ENCODE peak calls at places on chromosomes 12 and 14, in six cellular contexts. R, T, Q, K, C and X are unnamed samples.

GRCh38 chr12:131261906-131262305 is 308.2 kb downstream of the ADGRD1 start:
- DNase-seq in R (no peak), T (no peak), Q (no peak), K (no peak), C (no peak), X (no peak)

GRCh38 chr12:108914031-108914630 is 34.2 kb downstream of the DAO start:
- DNase-seq in R (no peak), T (no peak), Q (no peak), K (no peak), C (no peak), X (peak; percentile 26)

GRCh38 chr14:93019970-93020369 is 95.8 kb downstream of the ITPK1 start:
- DNase-seq in R (no peak), T (no peak), Q (peak; percentile 26), K (no peak), C (no peak), X (no peak)

GRCh38 chr14:75334191-75335051 is 55.8 kb downstream of the FOS start:
- DNase-seq in R (no peak), T (peak; percentile 62), Q (peak; percentile 65), K (no peak), C (no peak), X (peak; percentile 68)

GRCh38 chr14:58663494-58664111 is 25.8 kb downstream of the DACT1 start:
- DNase-seq in R (no peak), T (no peak), Q (no peak), K (no peak), C (peak; percentile 22), X (no peak)

GRCh38 chr12:122501489-122501989 is 807 bp upstream of the ZCCHC8 start:
- DNase-seq in R (no peak), T (no peak), Q (no peak), K (no peak), C (no peak), X (no peak)

GRCh38 chr12:3257411-3257810 is 180.2 kb downstream of the TSPAN9 start:
- DNase-seq in R (no peak), T (no peak), Q (no peak), K (no peak), C (no peak), X (no peak)

GRCh38 chr12:41606741-41607460 is 418.8 kb downstream of the PDZRN4 start:
- DNase-seq in R (no peak), T (no peak), Q (no peak), K (no peak), C (no peak), X (no peak)

GRCh38 chr14:105019861-105020814 is 745 bp downstream of the CDCA4 start:
- DNase-seq in R (peak; percentile 47), T (peak; percentile 31), Q (no peak), K (no peak), C (no peak), X (no peak)

GRCh38 chr12:45105996-45106395 is 55.1 kb upstream of the DBX2 start:
- DNase-seq in R (no peak), T (no peak), Q (no peak), K (no peak), C (no peak), X (no peak)